ENCODE peak calls at places on chromosomes 11 and 22, in five cellular contexts. D is colonic mucosa, W is fibroblast of mammary gland, K is heart right ventricle, F is upper lobe of right lung. Y is an unnamed sample.

GRCh38 chr22:47780281-47780875 is 1017.9 kb downstream of the TBC1D22A start:
- DNase-seq in D (no peak), W (no peak), K (no peak), F (no peak), Y (no peak)

GRCh38 chr11:92738281-92738680 is 231.2 kb upstream of the MTNR1B start:
- DNase-seq in D (no peak), W (peak), K (no peak), F (no peak), Y (peak)

GRCh38 chr11:32341676-32342613 is 93.4 kb downstream of the WT1 start:
- DNase-seq in D (no peak), W (no peak), K (no peak), F (no peak), Y (peak)

GRCh38 chr22:25900880-25901279 is 158.9 kb downstream of the MYO18B start:
- DNase-seq in D (no peak), W (no peak), K (no peak), F (no peak), Y (no peak)

GRCh38 chr11:103773059-103773458 is 263.4 kb upstream of the DDI1 start:
- DNase-seq in D (no peak), W (peak), K (no peak), F (no peak), Y (peak)

GRCh38 chr22:44573451-44573850 is 75.4 kb upstream of the RTL6 start:
- DNase-seq in D (no peak), W (no peak), K (no peak), F (peak), Y (no peak)

GRCh38 chr11:37613031-37613430 is 1015.0 kb upstream of the RAG2 start:
- DNase-seq in D (no peak), W (no peak), K (no peak), F (no peak), Y (no peak)

GRCh38 chr22:24554316-24555159 is at the start of gene GUCD1:
- DNase-seq in D (peak), W (peak), K (no peak), F (no peak), Y (peak)

GRCh38 chr11:11621881-11622706 is at the start of gene GALNT18:
- DNase-seq in D (peak), W (peak), K (peak), F (peak), Y (peak)

GRCh38 chr22:43186272-43187170 is at the start of gene TTLL12:
- DNase-seq in D (no peak), W (no peak), K (peak), F (peak), Y (peak)

GRCh38 chr22:40714514-40714966 is 35.3 kb downstream of the MCHR1 start:
- DNase-seq in D (no peak), W (peak), K (no peak), F (no peak), Y (peak)

GRCh38 chr11:9951714-9952275 is 287.9 kb downstream of the SWAP70 start:
- DNase-seq in D (no peak), W (no peak), K (no peak), F (no peak), Y (peak)

GRCh38 chr11:3137486-3138177 is 27.5 kb downstream of the OSBPL5 start:
- DNase-seq in D (no peak), W (peak), K (peak), F (peak), Y (no peak)

GRCh38 chr11:117419915-117420485 is 92.3 kb downstream of the CEP164 start:
- DNase-seq in D (no peak), W (no peak), K (no peak), F (peak), Y (no peak)

GRCh38 chr11:4643084-4643483 is 698 bp upstream of the OR51E1 start:
- DNase-seq in D (no peak), W (no peak), K (peak), F (no peak), Y (no peak)

GRCh38 chr11:79694368-79694767 is 253.5 kb upstream of the TENM4 start:
- DNase-seq in D (no peak), W (no peak), K (no peak), F (no peak), Y (no peak)

GRCh38 chr11:61023086-61024035 is 51.9 kb downstream of the CD6 start:
- DNase-seq in D (no peak), W (no peak), K (no peak), F (no peak), Y (no peak)

GRCh38 chr11:8871283-8871775 is 39.7 kb upstream of the AKIP1 start:
- DNase-seq in D (peak), W (peak), K (peak), F (peak), Y (peak)

GRCh38 chr11:15843309-15843857 is 513.0 kb downstream of the SOX6 start:
- DNase-seq in D (no peak), W (no peak), K (no peak), F (no peak), Y (no peak)

GRCh38 chr11:69859275-69859934 is 40.2 kb upstream of the FGF3 start:
- DNase-seq in D (no peak), W (no peak), K (no peak), F (no peak), Y (no peak)

GRCh38 chr22:37633693-37634504 is 5.6 kb upstream of the SH3BP1 start:
- DNase-seq in D (peak), W (peak), K (peak), F (peak), Y (peak)

GRCh38 chr11:117199061-117199915 is at the start of gene TAGLN:
- DNase-seq in D (peak), W (peak), K (peak), F (peak), Y (peak)

GRCh38 chr11:44275961-44276550 is 33.9 kb downstream of the ALX4 start:
- DNase-seq in D (no peak), W (no peak), K (no peak), F (peak), Y (no peak)

GRCh38 chr11:129425214-129425613 is 49.6 kb downstream of the BARX2 start:
- DNase-seq in D (no peak), W (no peak), K (no peak), F (no peak), Y (no peak)

GRCh38 chr22:31343235-31344191 is 2.6 kb downstream of the PATZ1 start:
- DNase-seq in D (peak), W (no peak), K (peak), F (peak), Y (no peak)

GRCh38 chr11:75766449-75767227 is 1.9 kb upstream of the DGAT2 start:
- DNase-seq in D (no peak), W (no peak), K (no peak), F (no peak), Y (no peak)

GRCh38 chr11:75768909-75769771 is 562 bp downstream of the DGAT2 start:
- DNase-seq in D (peak), W (no peak), K (no peak), F (no peak), Y (no peak)

GRCh38 chr11:75767228-75767572 is 1.4 kb upstream of the DGAT2 start:
- DNase-seq in D (no peak), W (no peak), K (no peak), F (no peak), Y (no peak)

GRCh38 chr11:75768112-75768908 is at the start of gene DGAT2:
- DNase-seq in D (peak), W (peak), K (peak), F (peak), Y (peak)

DNA sequence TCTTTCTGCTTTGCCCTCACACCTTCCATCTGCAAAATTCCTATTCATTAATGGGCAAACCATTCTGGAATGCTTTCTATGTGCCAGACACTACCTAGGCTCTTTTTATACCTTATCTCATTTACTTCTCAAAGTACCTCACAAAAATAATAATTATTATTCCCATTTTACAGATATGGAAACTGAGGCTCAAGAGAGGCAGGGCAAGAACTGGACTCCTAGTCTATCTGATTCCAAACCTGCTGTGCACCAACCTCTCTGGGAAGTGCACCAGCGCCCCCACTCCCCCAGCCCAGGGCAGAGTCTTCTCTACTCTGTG is 826 bp upstream of the DGAT2 start:
- DNase-seq in D (no peak), W (no peak), K (no peak), F (no peak), Y (no peak)
- H3K4me3 ChIP-seq in D (no peak), W (no peak), K (no peak), F (peak), Y (no peak)

DNA sequence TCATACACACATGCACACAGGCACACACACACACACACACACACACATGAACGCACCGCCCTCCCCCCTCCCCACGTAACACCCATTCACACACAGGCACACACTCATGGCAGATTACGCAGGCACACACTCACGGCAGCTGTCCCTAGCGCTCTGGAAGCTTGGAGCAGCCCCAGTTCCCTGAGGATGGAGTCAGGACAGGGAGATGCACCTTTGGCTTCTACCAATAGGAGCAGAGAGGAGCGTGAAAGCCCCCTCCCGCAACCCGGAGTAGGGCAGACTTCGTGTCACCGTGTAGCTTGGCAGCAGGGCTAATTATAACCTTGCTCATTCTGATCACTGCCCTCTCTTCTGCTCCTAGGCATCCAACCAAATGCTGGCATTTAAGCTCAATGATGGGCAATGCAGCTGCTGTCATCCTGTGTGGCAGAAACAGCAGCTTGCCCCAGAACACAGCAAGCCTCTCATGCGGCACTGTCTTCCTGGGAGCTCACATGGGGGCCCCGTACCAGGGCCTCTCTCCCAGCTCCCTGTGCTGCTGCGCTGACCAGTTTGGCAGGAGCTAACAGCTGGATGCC is 31.9 kb downstream of the ANKK1 start:
- DNase-seq in D (no peak), W (no peak), K (no peak), F (no peak), Y (no peak)
- TF ChIP-seq CTCF in D (no peak), W (no peak), K (no peak), F (no peak), Y (no peak)

DNA sequence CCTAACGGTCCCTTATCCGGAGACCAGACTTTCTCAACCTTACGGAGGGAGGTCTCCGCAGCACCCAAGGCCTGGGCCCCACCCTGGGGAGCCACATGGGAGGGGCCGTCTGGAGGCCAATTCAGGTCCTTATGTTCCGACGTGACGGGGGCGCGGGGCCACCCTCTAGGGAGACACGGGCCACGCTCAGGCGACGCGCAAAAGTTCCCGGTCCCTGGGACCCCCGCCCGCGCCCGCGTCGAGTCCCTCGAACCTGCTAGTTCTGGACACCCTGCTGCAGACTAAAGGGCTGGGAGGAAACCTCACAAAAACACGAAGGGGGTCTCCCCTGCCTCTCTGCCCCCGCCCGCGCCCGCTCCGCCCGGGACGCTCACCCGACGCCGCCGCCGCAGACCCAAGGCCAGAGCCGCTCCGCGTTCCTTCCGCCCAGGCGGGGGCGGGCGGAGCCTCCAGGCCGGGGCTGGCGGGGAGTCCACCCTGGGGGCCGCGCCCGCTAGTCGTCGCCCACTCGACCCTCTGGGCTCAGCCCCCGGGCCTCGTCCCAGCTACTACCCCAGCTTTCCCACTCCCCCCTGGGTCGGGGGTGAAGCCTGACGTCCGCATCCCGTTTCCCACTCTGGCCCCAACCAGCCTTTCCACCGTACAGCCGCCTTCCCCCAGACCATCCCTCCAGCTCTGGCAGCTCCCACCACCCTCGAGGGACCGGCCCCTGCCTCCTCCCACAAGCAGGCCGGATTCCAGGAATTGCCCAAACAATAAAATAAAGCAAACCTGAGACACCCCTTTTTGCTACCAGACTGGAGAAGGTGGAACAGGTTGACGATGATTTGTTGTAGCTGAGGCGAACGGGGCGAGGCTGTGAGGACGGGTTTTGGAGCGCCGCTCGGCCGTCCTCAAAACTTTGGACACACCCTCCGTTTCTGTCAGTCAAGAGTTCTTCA is 2.7 kb downstream of the RNH1 start:
- DNase-seq in D (peak), W (peak), K (peak), F (peak), Y (peak)
- H3K4me3 ChIP-seq in D (peak), W (peak), K (peak), F (peak), Y (peak)

GRCh38 chr11:78046486-78046854 is 17.2 kb upstream of the THRSP start:
- DNase-seq in D (no peak), W (no peak), K (no peak), F (no peak), Y (no peak)
- TF ChIP-seq CTCF in D (no peak), W (no peak), K (peak), F (no peak), Y (no peak)

GRCh38 chr11:57321996-57322880 is 2.5 kb downstream of the TNKS1BP1 start:
- DNase-seq in D (peak), W (peak), K (peak), F (peak), Y (peak)
- H3K4me3 ChIP-seq in D (peak), W (peak), K (peak), F (peak), Y (peak)

GRCh38 chr22:17265649-17266248 is 46.5 kb upstream of the ADA2 start:
- DNase-seq in D (peak), W (no peak), K (no peak), F (no peak), Y (no peak)

GRCh38 chr22:17267661-17268330 is 48.6 kb upstream of the ADA2 start:
- DNase-seq in D (no peak), W (no peak), K (no peak), F (no peak), Y (no peak)

GRCh38 chr22:17268501-17269223 is 49.4 kb upstream of the ADA2 start:
- DNase-seq in D (no peak), W (no peak), K (no peak), F (no peak), Y (no peak)

GRCh38 chr22:17264321-17265052 is 45.3 kb upstream of the ADA2 start:
- DNase-seq in D (no peak), W (peak), K (no peak), F (no peak), Y (peak)

DNA sequence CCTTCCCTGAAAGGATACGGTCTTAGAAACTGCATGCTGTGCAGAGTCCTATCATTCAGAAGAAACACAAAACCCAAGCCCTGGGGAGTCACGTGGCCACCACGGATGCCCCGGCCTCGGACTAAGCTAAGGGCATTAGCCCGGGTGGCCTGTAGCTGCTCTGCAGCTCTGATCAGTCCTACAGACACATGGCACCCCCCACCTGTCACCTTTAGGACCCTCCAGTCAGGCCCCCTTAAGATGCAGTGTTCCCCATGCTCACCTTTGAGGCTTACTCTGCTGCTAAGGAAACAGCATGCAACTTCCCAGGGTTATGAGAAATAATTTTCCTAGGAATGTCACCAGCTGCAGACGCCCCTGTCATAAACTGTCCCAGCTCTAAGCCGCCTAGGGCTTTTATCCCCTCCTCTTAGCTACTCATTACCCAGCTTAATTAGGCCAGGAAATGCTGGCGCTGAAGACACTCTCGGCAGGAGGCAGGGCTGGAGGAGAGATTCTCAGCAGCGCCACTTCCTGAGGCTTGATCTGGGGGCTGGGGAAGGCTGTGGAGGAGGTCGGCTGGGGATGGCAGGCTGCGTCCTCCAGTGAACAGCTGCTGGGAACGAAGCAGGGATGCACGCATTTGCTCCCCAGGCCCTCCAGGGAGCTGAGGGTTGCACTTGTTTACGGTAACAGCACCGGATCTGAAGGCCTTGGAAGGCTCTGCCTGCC is 47.2 kb upstream of the ADA2 start:
- DNase-seq in D (peak), W (no peak), K (no peak), F (no peak), Y (no peak)
- TF ChIP-seq CTCF in D (no peak), W (no peak), K (no peak), F (no peak), Y (no peak)

GRCh38 chr11:12806113-12806512 is 131.9 kb downstream of the TEAD1 start:
- DNase-seq in D (no peak), W (peak), K (no peak), F (no peak), Y (no peak)

GRCh38 chr11:12810497-12810896 is 136.3 kb downstream of the TEAD1 start:
- DNase-seq in D (no peak), W (peak), K (no peak), F (no peak), Y (peak)

GRCh38 chr11:12811861-12812260 is 137.6 kb downstream of the TEAD1 start:
- DNase-seq in D (no peak), W (no peak), K (no peak), F (no peak), Y (no peak)

GRCh38 chr11:12808519-12808918 is 134.3 kb downstream of the TEAD1 start:
- DNase-seq in D (no peak), W (peak), K (no peak), F (no peak), Y (peak)

GRCh38 chr11:12807621-12808020 is 133.4 kb downstream of the TEAD1 start:
- DNase-seq in D (no peak), W (no peak), K (no peak), F (no peak), Y (no peak)
- H3K4me3 ChIP-seq in D (no peak), W (no peak), K (no peak), F (no peak), Y (no peak)

GRCh38 chr11:65918211-65919150 is at the start of gene C11orf68:
- DNase-seq in D (no peak), W (no peak), K (no peak), F (no peak), Y (no peak)
- TF ChIP-seq CTCF in D (no peak), W (no peak), K (no peak), F (no peak), Y (no peak)

GRCh38 chr11:65492637-65493366 is 6.0 kb upstream of the MALAT1 start:
- DNase-seq in D (peak), W (peak), K (peak), F (peak), Y (peak)
- H3K4me3 ChIP-seq in D (no peak), W (peak), K (no peak), F (peak), Y (peak)

Y was measured in fibroblast of the aortic adventitia.